ENCODE peak calls at places on chromosomes 6 and 20, in five cellular contexts. One of them, this sample, is unnamed.

GRCh38 chr20:47674145-47674544 is 111.1 kb downstream of the SULF2 start:
- DNase-seq in hepatocyte: peak; percentile 3
- DNase-seq in PC-9: no peak
- DNase-seq in CD8-positive, alpha-beta memory T cell: no peak
- DNase-seq in A549: no peak
- DNase-seq in this sample: no peak

GRCh38 chr20:61776491-61776890 is 289.2 kb downstream of the TAF4 start:
- DNase-seq in hepatocyte: no peak
- DNase-seq in PC-9: no peak
- DNase-seq in CD8-positive, alpha-beta memory T cell: no peak
- DNase-seq in A549: no peak
- DNase-seq in this sample: no peak

GRCh38 chr6:63802606-63803206 is 167.1 kb downstream of the PHF3 start:
- DNase-seq in hepatocyte: no peak
- DNase-seq in PC-9: no peak
- DNase-seq in CD8-positive, alpha-beta memory T cell: no peak
- DNase-seq in A549: peak; percentile 29
- DNase-seq in this sample: no peak

GRCh38 chr20:59455392-59456341 is 148.7 kb upstream of the PHACTR3 start:
- DNase-seq in hepatocyte: peak; percentile 53
- DNase-seq in PC-9: peak; percentile 9
- DNase-seq in CD8-positive, alpha-beta memory T cell: no peak
- DNase-seq in A549: peak; percentile 33
- DNase-seq in this sample: peak; percentile 23

GRCh38 chr6:27503436-27504030 is 30.6 kb upstream of the ZNF184 start:
- DNase-seq in hepatocyte: peak; percentile 79
- DNase-seq in PC-9: peak; percentile 66
- DNase-seq in CD8-positive, alpha-beta memory T cell: peak; percentile 65
- DNase-seq in A549: peak; percentile 80
- DNase-seq in this sample: peak; percentile 79

GRCh38 chr6:88360203-88360797 is 194.2 kb upstream of the CNR1 start:
- DNase-seq in hepatocyte: no peak
- DNase-seq in PC-9: no peak
- DNase-seq in CD8-positive, alpha-beta memory T cell: no peak
- DNase-seq in A549: peak; percentile 48
- DNase-seq in this sample: no peak

GRCh38 chr6:68238097-68238597 is 396.9 kb upstream of the ADGRB3 start:
- DNase-seq in hepatocyte: no peak
- DNase-seq in PC-9: no peak
- DNase-seq in CD8-positive, alpha-beta memory T cell: no peak
- DNase-seq in A549: no peak
- DNase-seq in this sample: no peak

GRCh38 chr20:47318596-47319516 is 37.6 kb downstream of the ZMYND8 start:
- DNase-seq in hepatocyte: peak; percentile 79
- DNase-seq in PC-9: peak; percentile 68
- DNase-seq in CD8-positive, alpha-beta memory T cell: no peak
- DNase-seq in A549: peak; percentile 61
- DNase-seq in this sample: peak; percentile 79

GRCh38 chr6:24581084-24581669 is 64.8 kb downstream of the KIAA0319 start:
- DNase-seq in hepatocyte: peak; percentile 83
- DNase-seq in PC-9: peak; percentile 60
- DNase-seq in CD8-positive, alpha-beta memory T cell: peak; percentile 71
- DNase-seq in A549: peak; percentile 60
- DNase-seq in this sample: peak; percentile 84

GRCh38 chr6:9704989-9705388 is 709.9 kb downstream of the TFAP2A start:
- DNase-seq in hepatocyte: no peak
- DNase-seq in PC-9: no peak
- DNase-seq in CD8-positive, alpha-beta memory T cell: no peak
- DNase-seq in A549: peak; percentile 64
- DNase-seq in this sample: no peak

GRCh38 chr6:108589244-108589730 is 28.6 kb downstream of the FOXO3 start:
- DNase-seq in hepatocyte: peak; percentile 81
- DNase-seq in PC-9: peak; percentile 78
- DNase-seq in CD8-positive, alpha-beta memory T cell: no peak
- DNase-seq in A549: peak; percentile 71
- DNase-seq in this sample: peak; percentile 89

GRCh38 chr6:8434727-8435092 is 635 bp downstream of the SLC35B3 start:
- DNase-seq in hepatocyte: no peak
- DNase-seq in PC-9: no peak
- DNase-seq in CD8-positive, alpha-beta memory T cell: no peak
- DNase-seq in A549: no peak
- DNase-seq in this sample: no peak

GRCh38 chr6:156953478-156954146 is 176.4 kb downstream of the ARID1B start:
- DNase-seq in hepatocyte: peak; percentile 92
- DNase-seq in PC-9: peak; percentile 56
- DNase-seq in CD8-positive, alpha-beta memory T cell: no peak
- DNase-seq in A549: peak; percentile 91
- DNase-seq in this sample: no peak

GRCh38 chr6:169652896-169653295 is 48.9 kb downstream of the WDR27 start:
- DNase-seq in hepatocyte: no peak
- DNase-seq in PC-9: no peak
- DNase-seq in CD8-positive, alpha-beta memory T cell: no peak
- DNase-seq in A549: no peak
- DNase-seq in this sample: no peak

GRCh38 chr20:47205577-47206123 is 150.8 kb downstream of the ZMYND8 start:
- DNase-seq in hepatocyte: peak; percentile 49
- DNase-seq in PC-9: peak; percentile 67
- DNase-seq in CD8-positive, alpha-beta memory T cell: no peak
- DNase-seq in A549: peak; percentile 74
- DNase-seq in this sample: peak; percentile 27

GRCh38 chr6:35727206-35727934 is 9.5 kb upstream of the ARMC12 start:
- DNase-seq in hepatocyte: peak; percentile 93
- DNase-seq in PC-9: no peak
- DNase-seq in CD8-positive, alpha-beta memory T cell: no peak
- DNase-seq in A549: peak; percentile 58
- DNase-seq in this sample: peak; percentile 90

GRCh38 chr20:62496525-62497218 is 20.9 kb upstream of the GATA5 start:
- DNase-seq in hepatocyte: no peak
- DNase-seq in PC-9: peak; percentile 34
- DNase-seq in CD8-positive, alpha-beta memory T cell: no peak
- DNase-seq in A549: no peak
- DNase-seq in this sample: no peak

GRCh38 chr20:11204926-11205768 is 531.3 kb upstream of the JAG1 start:
- DNase-seq in hepatocyte: peak; percentile 85
- DNase-seq in PC-9: peak; percentile 54
- DNase-seq in CD8-positive, alpha-beta memory T cell: no peak
- DNase-seq in A549: peak; percentile 89
- DNase-seq in this sample: peak; percentile 78

GRCh38 chr6:11064836-11065235 is 20.7 kb upstream of the ELOVL2 start:
- DNase-seq in hepatocyte: no peak
- DNase-seq in PC-9: no peak
- DNase-seq in CD8-positive, alpha-beta memory T cell: no peak
- DNase-seq in A549: no peak
- DNase-seq in this sample: no peak

GRCh38 chr6:124131259-124131658 is 327.6 kb downstream of the NKAIN2 start:
- DNase-seq in hepatocyte: no peak
- DNase-seq in PC-9: peak; percentile 15
- DNase-seq in CD8-positive, alpha-beta memory T cell: no peak
- DNase-seq in A549: no peak
- DNase-seq in this sample: no peak

GRCh38 chr6:167849846-167850459 is 23.2 kb downstream of the AFDN start:
- DNase-seq in hepatocyte: peak; percentile 39
- DNase-seq in PC-9: peak; percentile 37
- DNase-seq in CD8-positive, alpha-beta memory T cell: no peak
- DNase-seq in A549: peak; percentile 21
- DNase-seq in this sample: no peak

GRCh38 chr20:10652660-10653191 is 21.1 kb downstream of the JAG1 start:
- DNase-seq in hepatocyte: no peak
- DNase-seq in PC-9: no peak
- DNase-seq in CD8-positive, alpha-beta memory T cell: no peak
- DNase-seq in A549: no peak
- DNase-seq in this sample: no peak

GRCh38 chr6:47733879-47734558 is 35.6 kb downstream of the ADGRF4 start:
- DNase-seq in hepatocyte: peak; percentile 39
- DNase-seq in PC-9: no peak
- DNase-seq in CD8-positive, alpha-beta memory T cell: no peak
- DNase-seq in A549: peak; percentile 28
- DNase-seq in this sample: peak; percentile 27

GRCh38 chr6:22467645-22468044 is 101.7 kb upstream of the HDGFL1 start:
- DNase-seq in hepatocyte: no peak
- DNase-seq in PC-9: no peak
- DNase-seq in CD8-positive, alpha-beta memory T cell: no peak
- DNase-seq in A549: no peak
- DNase-seq in this sample: no peak

GRCh38 chr6:113997106-113997505 is 26.2 kb upstream of the HDAC2 start:
- DNase-seq in hepatocyte: no peak
- DNase-seq in PC-9: no peak
- DNase-seq in CD8-positive, alpha-beta memory T cell: no peak
- DNase-seq in A549: peak; percentile 11
- DNase-seq in this sample: no peak

GRCh38 chr6:167703781-167704180 is 122.9 kb upstream of the AFDN start:
- DNase-seq in hepatocyte: no peak
- DNase-seq in PC-9: no peak
- DNase-seq in CD8-positive, alpha-beta memory T cell: no peak
- DNase-seq in A549: no peak
- DNase-seq in this sample: no peak

GRCh38 chr6:34350937-34351217 is 41.6 kb downstream of the NUDT3 start:
- DNase-seq in hepatocyte: no peak
- DNase-seq in PC-9: no peak
- DNase-seq in CD8-positive, alpha-beta memory T cell: no peak
- DNase-seq in A549: no peak
- DNase-seq in this sample: no peak

GRCh38 chr6:50718058-50718457 is 4.7 kb downstream of the TFAP2D start:
- DNase-seq in hepatocyte: no peak
- DNase-seq in PC-9: no peak
- DNase-seq in CD8-positive, alpha-beta memory T cell: no peak
- DNase-seq in A549: no peak
- DNase-seq in this sample: no peak

GRCh38 chr6:144564202-144564601 is 279.1 kb downstream of the UTRN start:
- DNase-seq in hepatocyte: no peak
- DNase-seq in PC-9: no peak
- DNase-seq in CD8-positive, alpha-beta memory T cell: no peak
- DNase-seq in A549: no peak
- DNase-seq in this sample: no peak

GRCh38 chr20:36320898-36321695 is 15.0 kb downstream of the DLGAP4 start:
- DNase-seq in hepatocyte: no peak
- DNase-seq in PC-9: no peak
- DNase-seq in CD8-positive, alpha-beta memory T cell: no peak
- DNase-seq in A549: no peak
- DNase-seq in this sample: no peak

GRCh38 chr6:91565207-91565606 is 978.3 kb upstream of the MAP3K7 start:
- DNase-seq in hepatocyte: no peak
- DNase-seq in PC-9: no peak
- DNase-seq in CD8-positive, alpha-beta memory T cell: no peak
- DNase-seq in A549: no peak
- DNase-seq in this sample: no peak

GRCh38 chr20:23205656-23206055 is 119.5 kb upstream of the CD93 start:
- DNase-seq in hepatocyte: peak; percentile 84
- DNase-seq in PC-9: no peak
- DNase-seq in CD8-positive, alpha-beta memory T cell: no peak
- DNase-seq in A549: no peak
- DNase-seq in this sample: peak; percentile 65

GRCh38 chr20:62409935-62410741 is 3.1 kb upstream of the CABLES2 start:
- DNase-seq in hepatocyte: peak; percentile 74
- DNase-seq in PC-9: peak; percentile 67
- DNase-seq in CD8-positive, alpha-beta memory T cell: no peak
- DNase-seq in A549: peak; percentile 51
- DNase-seq in this sample: peak; percentile 81

DNA sequence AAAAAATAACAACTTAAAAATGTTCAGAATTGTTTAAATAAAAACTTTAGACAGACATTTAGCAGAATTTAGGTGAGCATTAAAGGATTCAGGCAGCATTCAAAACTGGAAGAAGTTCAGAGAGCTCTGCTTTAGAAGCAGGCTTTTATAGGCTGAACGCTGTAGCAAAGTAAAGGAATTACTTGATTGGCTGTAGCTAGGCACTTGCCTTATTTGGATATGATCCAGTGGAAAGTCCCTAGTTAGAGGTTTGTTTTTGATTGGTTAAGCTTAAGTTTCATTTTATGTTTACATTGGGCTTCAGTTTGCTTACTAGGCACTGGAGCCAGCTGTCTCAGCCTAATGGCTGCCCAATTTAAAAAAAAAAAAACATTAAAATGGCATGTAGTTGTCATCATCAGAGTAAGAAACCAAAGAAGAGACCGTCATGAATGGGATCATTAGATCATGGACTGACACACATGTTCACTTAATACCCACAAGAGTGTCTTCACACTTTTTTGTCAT is 65.1 kb downstream of the CBFA2T2 start:
- DNase-seq in hepatocyte: peak; percentile 91
- DNase-seq in PC-9: peak; percentile 11
- DNase-seq in CD8-positive, alpha-beta memory T cell: peak; percentile 17
- DNase-seq in A549: peak; percentile 91
- DNase-seq in this sample: peak; percentile 45
- H3K4me3 ChIP-seq in hepatocyte: no peak overlapping the region
- H3K4me3 ChIP-seq in PC-9: no peak overlapping the region
- H3K4me3 ChIP-seq in CD8-positive, alpha-beta memory T cell: peak overlapping the region; percentile 31
- H3K4me3 ChIP-seq in A549: no peak overlapping the region
- H3K4me3 ChIP-seq in this sample: no peak overlapping the region

GRCh38 chr6:159255434-159255951 is 86.3 kb downstream of the FNDC1 start:
- DNase-seq in hepatocyte: no peak
- DNase-seq in PC-9: no peak
- DNase-seq in CD8-positive, alpha-beta memory T cell: no peak
- DNase-seq in A549: no peak
- DNase-seq in this sample: no peak

GRCh38 chr6:159254186-159254585 is 85.0 kb downstream of the FNDC1 start:
- DNase-seq in hepatocyte: no peak
- DNase-seq in PC-9: no peak
- DNase-seq in CD8-positive, alpha-beta memory T cell: no peak
- DNase-seq in A549: no peak
- DNase-seq in this sample: no peak

GRCh38 chr6:159257846-159258245 is 88.6 kb downstream of the FNDC1 start:
- DNase-seq in hepatocyte: no peak
- DNase-seq in PC-9: no peak
- DNase-seq in CD8-positive, alpha-beta memory T cell: no peak
- DNase-seq in A549: no peak
- DNase-seq in this sample: no peak

GRCh38 chr6:159252955-159253508 is 83.8 kb downstream of the FNDC1 start:
- DNase-seq in hepatocyte: peak; percentile 48
- DNase-seq in PC-9: no peak
- DNase-seq in CD8-positive, alpha-beta memory T cell: no peak
- DNase-seq in A549: peak; percentile 32
- DNase-seq in this sample: no peak

GRCh38 chr6:159256128-159256527 is 86.9 kb downstream of the FNDC1 start:
- DNase-seq in hepatocyte: no peak
- DNase-seq in PC-9: no peak
- DNase-seq in CD8-positive, alpha-beta memory T cell: no peak
- DNase-seq in A549: no peak
- DNase-seq in this sample: no peak
- H3K27ac ChIP-seq in hepatocyte: no peak overlapping the region
- H3K27ac ChIP-seq in PC-9: no peak overlapping the region
- H3K27ac ChIP-seq in CD8-positive, alpha-beta memory T cell: no peak overlapping the region
- H3K27ac ChIP-seq in A549: no peak overlapping the region
- H3K27ac ChIP-seq in this sample: no peak overlapping the region

GRCh38 chr20:2303693-2304092 is 7.9 kb downstream of the TGM3 start:
- DNase-seq in hepatocyte: peak; percentile 23
- DNase-seq in PC-9: no peak
- DNase-seq in CD8-positive, alpha-beta memory T cell: no peak
- DNase-seq in A549: peak; percentile 68
- DNase-seq in this sample: peak; percentile 64
- H3K4me3 ChIP-seq in hepatocyte: no peak overlapping the region
- H3K4me3 ChIP-seq in PC-9: no peak overlapping the region
- H3K4me3 ChIP-seq in CD8-positive, alpha-beta memory T cell: no peak overlapping the region
- H3K4me3 ChIP-seq in A549: no peak overlapping the region
- H3K4me3 ChIP-seq in this sample: no peak overlapping the region

GRCh38 chr20:53100476-53100911 is 128.3 kb downstream of the TSHZ2 start:
- DNase-seq in hepatocyte: no peak
- DNase-seq in PC-9: no peak
- DNase-seq in CD8-positive, alpha-beta memory T cell: no peak
- DNase-seq in A549: no peak
- DNase-seq in this sample: no peak
- H3K27ac ChIP-seq in hepatocyte: no peak overlapping the region
- H3K27ac ChIP-seq in PC-9: no peak overlapping the region
- H3K27ac ChIP-seq in CD8-positive, alpha-beta memory T cell: no peak overlapping the region
- H3K27ac ChIP-seq in A549: no peak overlapping the region
- H3K27ac ChIP-seq in this sample: no peak overlapping the region